ENCODE peak calls at places on chromosomes 2 and 18, in nine cellular contexts. N is heart left ventricle, U is stomach, L is sigmoid colon, G is ovary, C is IMR-90, I is A549, Z is spleen, Q is HepG2. O is an unnamed sample. For H3K4me1, the result is how much of the 10 kb centered on the place peaks cover.

GRCh38 chr18:5155180-5155906 is 41.7 kb downstream of the AKAIN1 start:
- DNase-seq in U (no peak), L (no peak), Q (no peak), N (no peak), Z (no peak), I (no peak), C (no peak), G (no peak), O (no peak)

GRCh38 chr18:3472681-3473544 is 22.9 kb downstream of the TGIF1 start:
- DNase-seq in C (no peak), U (no peak), N (no peak), L (no peak), Q (no peak), I (no peak), Z (no peak), G (no peak), O (no peak)

GRCh38 chr2:37653805-37654378 is 17.6 kb downstream of the CDC42EP3 start:
- DNase-seq in U (no peak), Q (no peak), L (no peak), C (no peak), N (peak), Z (peak), I (no peak), G (no peak), O (no peak)

GRCh38 chr2:209113030-209113429 is 310.8 kb upstream of the MAP2 start:
- DNase-seq in N (no peak), Z (no peak), U (no peak), C (no peak), Q (no peak), I (no peak), G (no peak), L (no peak), O (no peak)

GRCh38 chr2:3605013-3605961 is 10.4 kb downstream of the COLEC11 start:
- DNase-seq in U (no peak), I (peak), Q (peak), Z (peak), G (peak), C (no peak), N (no peak), L (peak), O (peak)

GRCh38 chr2:156341482-156342251 is 9.1 kb upstream of the NR4A2 start:
- DNase-seq in U (peak), C (peak), N (peak), Z (peak), Q (peak), G (peak), I (peak), L (peak), O (peak)

GRCh38 chr2:43429366-43429765 is 166.5 kb downstream of the THADA start:
- DNase-seq in U (no peak), Z (no peak), N (no peak), L (no peak), Q (peak), I (peak), C (no peak), G (no peak), O (no peak)

GRCh38 chr2:88192613-88193012 is 22.5 kb downstream of the THNSL2 start:
- DNase-seq in L (no peak), C (no peak), Z (no peak), N (no peak), G (no peak), U (no peak), Q (no peak), I (no peak), O (no peak)

GRCh38 chr2:100529176-100529575 is 33.6 kb upstream of the PDCL3 start:
- DNase-seq in L (no peak), I (no peak), U (no peak), Z (no peak), Q (no peak), N (no peak), C (no peak), G (no peak), O (no peak)

GRCh38 chr2:85893428-85894258 is 4.9 kb upstream of the ST3GAL5 start:
- DNase-seq in C (peak), U (no peak), I (peak), N (no peak), Z (no peak), L (no peak), G (no peak), Q (no peak), O (no peak)

GRCh38 chr18:10455726-10456453 is 1.5 kb downstream of the APCDD1 start:
- DNase-seq in C (no peak), G (no peak), Q (no peak), I (no peak), U (no peak), N (no peak), Z (no peak), L (no peak), O (no peak)
- H3K4me3 ChIP-seq in C (peak), G (peak), Q (no peak), I (no peak), U (peak), N (peak), Z (peak), L (peak), O (peak)

GRCh38 chr2:239397856-239398470 is 2.9 kb downstream of the HDAC4 start:
- DNase-seq in I (no peak), G (no peak), L (peak), Q (no peak), N (no peak), U (no peak), C (no peak), Z (no peak), O (no peak)
- H3K4me1 ChIP-seq in I (under half), G (under half), L (half or more), Q (under half), N (under half), U (half or more), C (under half), Z (half or more), O (under half)

DNA sequence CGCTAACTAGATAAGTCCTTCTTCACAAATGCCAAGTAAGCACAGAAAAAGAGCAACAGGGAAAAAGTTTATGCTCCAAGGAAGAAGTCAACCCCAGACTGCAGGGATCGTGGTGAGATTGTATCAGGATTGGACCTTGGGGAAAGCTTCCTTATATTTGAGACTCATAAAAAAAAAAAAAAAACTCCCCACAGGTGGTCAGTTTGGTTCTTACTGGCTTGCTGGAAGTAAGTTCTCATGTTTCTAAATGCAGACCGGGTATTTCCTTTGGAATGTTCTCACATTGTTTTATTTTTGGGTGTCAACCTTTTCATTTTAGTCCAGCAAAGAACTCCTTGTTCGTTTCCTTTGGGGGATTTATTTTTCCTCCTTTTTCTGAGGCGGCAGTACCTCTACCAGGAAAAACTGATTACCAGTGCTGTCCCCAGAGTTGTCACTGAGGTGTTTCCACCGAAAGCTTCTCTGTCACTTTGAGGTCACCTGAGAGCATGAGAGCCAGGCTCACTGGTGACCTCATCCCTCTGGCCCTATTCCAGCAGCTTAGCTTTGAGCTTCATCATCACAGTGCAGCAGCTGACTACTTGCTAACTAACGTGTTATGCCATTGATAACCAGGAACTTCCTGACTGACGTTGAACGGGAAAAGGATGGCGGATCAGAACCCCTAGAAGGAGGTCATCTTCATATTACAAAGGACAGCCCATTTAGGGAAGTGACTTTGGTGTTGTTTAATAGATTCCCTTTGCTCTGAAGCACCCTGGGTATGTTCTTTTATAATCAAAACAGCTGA is 16.8 kb upstream of the ATP8B1 start:
- DNase-seq in N (peak), Z (no peak), U (peak), C (peak), I (peak), G (no peak), Q (peak), L (no peak), O (peak)
- TF ChIP-seq POLR2A in N (no peak), Z (no peak), U (no peak), C (no peak), I (no peak), G (no peak), Q (no peak), L (no peak), O (no peak)

DNA sequence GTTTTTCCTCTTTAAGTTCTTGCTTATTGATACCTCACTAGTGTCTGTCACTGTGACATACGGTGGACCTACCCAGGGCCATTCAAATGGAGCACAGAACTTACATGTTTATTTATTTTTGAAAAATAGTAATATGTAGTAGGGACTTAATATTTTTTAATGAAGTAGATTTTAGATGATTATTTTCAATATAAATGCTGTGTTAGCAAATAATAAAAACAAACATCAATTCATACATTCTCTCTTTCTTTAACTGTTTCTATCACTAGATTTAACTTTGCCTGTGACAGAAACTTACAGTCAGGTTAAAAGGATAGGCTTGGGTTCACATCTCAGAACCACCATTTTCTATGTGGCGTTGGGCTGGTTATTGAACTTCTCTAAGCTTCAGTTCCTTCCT is 184.4 kb upstream of the RASGRP3 start:
- DNase-seq in L (no peak), C (no peak), I (no peak), N (no peak), U (no peak), Z (no peak), G (no peak), Q (no peak), O (no peak)
- H3K4me3 ChIP-seq in L (peak), C (no peak), I (peak), N (no peak), U (peak), Z (no peak), G (no peak), Q (no peak), O (no peak)

DNA sequence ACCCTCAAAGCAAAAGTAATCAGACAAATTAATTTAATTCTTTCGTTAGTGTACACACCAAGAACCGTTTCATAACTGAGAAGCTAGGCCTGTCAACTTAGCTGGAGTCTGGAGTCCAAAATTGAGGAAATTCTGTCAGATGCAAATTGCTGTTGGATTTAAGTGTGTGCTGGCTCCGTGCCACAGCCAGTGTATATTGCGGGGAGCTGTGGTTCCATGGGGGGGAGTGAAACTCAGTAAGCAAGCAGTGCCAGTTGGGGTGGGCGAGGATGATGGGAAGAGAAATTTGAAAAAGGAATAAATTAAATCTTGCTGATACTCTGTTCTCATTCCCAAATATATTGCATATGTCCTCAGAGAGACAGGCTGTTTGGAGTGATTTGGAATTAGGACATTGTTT is 4.0 kb downstream of the ARPC2 start:
- DNase-seq in U (peak), Q (no peak), I (no peak), N (no peak), Z (no peak), C (no peak), L (no peak), G (no peak), O (no peak)
- H3K4me1 ChIP-seq in U (half or more), Q (half or more), I (under half), N (under half), Z (half or more), C (under half), L (half or more), G (under half), O (under half)

GRCh38 chr18:34121157-34121807 is 103.4 kb downstream of the NOL4 start:
- DNase-seq in L (no peak), I (no peak), G (no peak), N (no peak), U (no peak), C (no peak), Q (peak), Z (no peak), O (no peak)
- TF ChIP-seq POLR2A in L (no peak), I (no peak), G (no peak), N (no peak), U (no peak), C (no peak), Q (no peak), Z (no peak), O (no peak)

DNA sequence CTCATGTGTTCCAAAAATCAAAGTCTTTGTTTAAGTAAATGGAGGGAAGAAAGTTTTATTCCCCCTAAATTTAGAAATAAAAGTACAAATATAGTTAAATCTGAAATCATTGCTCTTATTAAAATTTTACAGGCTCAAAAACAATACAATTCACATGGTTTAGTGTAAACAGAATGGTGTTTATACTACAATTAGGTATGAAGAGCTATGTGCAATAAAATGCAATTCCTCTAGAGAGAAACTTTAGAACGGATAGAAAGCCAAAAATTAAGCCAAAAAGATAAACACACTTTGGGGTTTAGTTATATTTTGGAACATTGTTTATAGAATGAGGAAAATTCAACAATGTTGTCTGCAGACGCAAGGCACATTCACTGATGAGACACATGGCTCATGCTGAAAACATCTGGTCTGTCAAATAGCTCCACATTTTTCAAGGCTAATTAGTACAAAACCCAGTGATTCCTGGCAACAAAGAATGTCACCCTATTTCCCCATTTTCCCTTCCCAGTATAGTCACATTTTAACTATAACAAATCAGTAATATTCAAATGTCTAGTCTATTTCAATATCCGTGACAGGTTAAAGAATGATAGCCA is 103.2 kb downstream of the EXOC6B start:
- DNase-seq in I (no peak), L (no peak), Z (no peak), Q (peak), C (peak), N (no peak), G (no peak), U (no peak), O (no peak)
- H3K4me3 ChIP-seq in I (no peak), L (no peak), Z (no peak), Q (no peak), C (no peak), N (no peak), G (no peak), U (no peak), O (no peak)

GRCh38 chr18:13712400-13713131 is 13.8 kb downstream of the FAM210A start:
- DNase-seq in L (no peak), U (no peak), Q (no peak), Z (no peak), G (no peak), N (no peak), C (no peak), I (no peak), O (no peak)

GRCh38 chr18:13713455-13714055 is 12.8 kb downstream of the FAM210A start:
- DNase-seq in G (no peak), L (no peak), C (no peak), U (no peak), Q (no peak), Z (no peak), I (no peak), N (no peak), O (no peak)

DNA sequence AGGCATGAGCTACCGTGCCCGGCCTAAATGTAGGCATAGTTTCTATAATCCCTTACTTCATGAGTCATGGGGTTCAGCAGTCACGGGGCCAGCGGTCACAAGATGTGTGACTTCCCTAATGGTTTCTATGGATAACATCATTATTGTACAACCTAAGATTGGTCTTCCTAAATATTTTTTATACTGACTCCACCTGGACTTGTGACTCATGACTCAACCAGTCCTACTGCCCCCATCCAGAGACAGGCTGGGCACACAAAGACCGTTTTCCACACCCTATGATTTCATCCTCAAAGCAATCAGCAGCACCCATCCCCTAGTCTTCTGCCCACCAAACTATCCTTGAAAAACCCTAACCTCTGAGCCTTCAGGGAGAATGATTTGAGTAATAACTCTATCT is 15.9 kb downstream of the FAM210A start:
- DNase-seq in Z (no peak), G (no peak), I (peak), C (peak), L (no peak), Q (no peak), N (no peak), U (no peak), O (no peak)
- H3K4me1 ChIP-seq in Z (under half), G (under half), I (under half), C (under half), L (under half), Q (under half), N (under half), U (under half), O (under half)

GRCh38 chr2:46977266-46977665 is 61.7 kb upstream of the MCFD2 start:
- DNase-seq in Z (no peak), N (no peak), L (no peak), U (no peak), Q (no peak), G (no peak), I (no peak), C (no peak), O (no peak)
- TF ChIP-seq POLR2A in Z (no peak), N (no peak), L (no peak), U (no peak), Q (no peak), G (no peak), I (no peak), C (no peak), O (no peak)